ENCODE peak calls at places on chromosome 20, in six cellular contexts. S, D, B, M, Z and L are unnamed samples.
A peak's percentile ranks its signal among the peaks of the same experiment; 100 is the strongest.

GRCh38 chr20:47126709-47127108 is 229.8 kb downstream of the ZMYND8 start:
- DNase-seq in S (no peak), D (peak; percentile 69), B (no peak), M (no peak), Z (no peak), L (no peak)

GRCh38 chr20:63025534-63026331 is 19.0 kb upstream of the BHLHE23 start:
- DNase-seq in S (no peak), D (peak; percentile 7), B (peak; percentile 78), M (no peak), Z (peak; percentile 75), L (peak; percentile 79)

GRCh38 chr20:1281279-1282057 is 15.4 kb downstream of the SNPH start:
- DNase-seq in S (no peak), D (no peak), B (no peak), M (no peak), Z (no peak), L (no peak)

GRCh38 chr20:38418509-38419204 is 16.5 kb downstream of the SNHG17 start:
- DNase-seq in S (no peak), D (peak; percentile 40), B (no peak), M (no peak), Z (no peak), L (no peak)

GRCh38 chr20:61066541-61066940 is 185.5 kb upstream of the CDH4 start:
- DNase-seq in S (no peak), D (no peak), B (peak; percentile 9), M (no peak), Z (no peak), L (no peak)

GRCh38 chr20:63973636-63974401 is 4.1 kb upstream of the ZNF512B start:
- DNase-seq in S (peak; percentile 62), D (peak; percentile 79), B (peak; percentile 98), M (peak; percentile 94), Z (peak; percentile 95), L (peak; percentile 77)

GRCh38 chr20:25076731-25077609 is 5.0 kb downstream of the VSX1 start:
- DNase-seq in S (peak; percentile 73), D (peak; percentile 1), B (no peak), M (peak; percentile 27), Z (no peak), L (no peak)

GRCh38 chr20:62117658-62118057 is 4.6 kb upstream of the LSM14B start:
- DNase-seq in S (no peak), D (no peak), B (peak; percentile 76), M (peak; percentile 34), Z (no peak), L (no peak)

GRCh38 chr20:38315290-38315966 is 11.5 kb downstream of the BPI start:
- DNase-seq in S (no peak), D (peak; percentile 41), B (no peak), M (peak; percentile 16), Z (no peak), L (peak; percentile 9)

GRCh38 chr20:50391444-50392137 is 118.6 kb upstream of the PTPN1 start:
- DNase-seq in S (no peak), D (no peak), B (no peak), M (no peak), Z (no peak), L (no peak)

GRCh38 chr20:10637062-10637559 is 36.7 kb downstream of the JAG1 start:
- DNase-seq in S (no peak), D (peak; percentile 77), B (peak; percentile 51), M (no peak), Z (no peak), L (no peak)

GRCh38 chr20:54714817-54715216 is 239.4 kb downstream of the DOK5 start:
- DNase-seq in S (no peak), D (no peak), B (no peak), M (no peak), Z (no peak), L (no peak)

GRCh38 chr20:21109144-21109543 is 3.0 kb upstream of the LINC00237 start:
- DNase-seq in S (no peak), D (peak; percentile 7), B (no peak), M (no peak), Z (no peak), L (no peak)

GRCh38 chr20:45910670-45911485 is 1.1 kb downstream of the PLTP start:
- DNase-seq in S (peak; percentile 96), D (peak; percentile 100), B (peak; percentile 99), M (peak; percentile 100), Z (peak; percentile 94), L (peak; percentile 100)

GRCh38 chr20:17849901-17850673 is 118.5 kb downstream of the SNX5 start:
- DNase-seq in S (peak; percentile 90), D (peak; percentile 99), B (no peak), M (no peak), Z (peak; percentile 63), L (no peak)

GRCh38 chr20:59022754-59023153 is 3.5 kb downstream of the TUBB1 start:
- DNase-seq in S (no peak), D (no peak), B (peak; percentile 59), M (no peak), Z (no peak), L (no peak)

GRCh38 chr20:699342-699741 is 23.7 kb upstream of the SCRT2 start:
- DNase-seq in S (no peak), D (no peak), B (no peak), M (no peak), Z (no peak), L (no peak)

GRCh38 chr20:79565-79964 is 7.9 kb upstream of the DEFB125 start:
- DNase-seq in S (no peak), D (no peak), B (no peak), M (no peak), Z (no peak), L (no peak)

GRCh38 chr20:61974357-61974665 is 91.4 kb downstream of the TAF4 start:
- DNase-seq in S (no peak), D (no peak), B (no peak), M (no peak), Z (no peak), L (no peak)

GRCh38 chr20:40414843-40415615 is 274.0 kb downstream of the MAFB start:
- DNase-seq in S (no peak), D (no peak), B (no peak), M (no peak), Z (no peak), L (no peak)

GRCh38 chr20:63224272-63225081 is 8.5 kb upstream of the YTHDF1 start:
- DNase-seq in S (no peak), D (peak; percentile 44), B (peak; percentile 85), M (peak; percentile 58), Z (peak; percentile 78), L (no peak)

GRCh38 chr20:53216478-53216855 is 244.3 kb downstream of the TSHZ2 start:
- DNase-seq in S (no peak), D (no peak), B (no peak), M (no peak), Z (no peak), L (no peak)

GRCh38 chr20:32984196-32984595 is 20.0 kb downstream of the SUN5 start:
- DNase-seq in S (no peak), D (no peak), B (no peak), M (no peak), Z (no peak), L (peak; percentile 21)

GRCh38 chr20:4944518-4944917 is 56.8 kb downstream of the SLC23A2 start:
- DNase-seq in S (no peak), D (peak; percentile 35), B (no peak), M (no peak), Z (no peak), L (peak; percentile 61)

GRCh38 chr20:9672027-9672426 is 157.6 kb downstream of the LAMP5 start:
- DNase-seq in S (no peak), D (no peak), B (no peak), M (no peak), Z (no peak), L (no peak)

DNA sequence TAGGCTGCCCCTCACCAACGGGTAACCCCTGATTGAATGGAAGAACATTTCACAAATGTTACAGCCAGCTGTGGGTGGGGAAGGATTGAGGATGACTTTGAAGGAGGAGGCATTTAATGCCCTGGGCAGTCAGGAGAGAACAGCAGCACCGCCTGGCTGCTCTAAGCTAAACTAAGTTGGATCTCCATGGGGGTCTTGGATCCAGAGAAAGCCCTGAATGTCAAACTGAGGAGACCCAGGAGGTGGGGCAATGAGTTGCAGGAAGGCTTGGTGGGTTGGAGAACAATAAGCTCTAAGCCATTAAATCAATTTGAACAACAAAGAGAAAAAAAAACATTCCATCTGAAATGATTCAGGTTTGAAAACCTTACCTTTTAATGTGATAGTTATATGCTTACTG is 35.4 kb downstream of the TMX4 start:
- DNase-seq in S (no peak), D (no peak), B (no peak), M (peak; percentile 81), Z (no peak), L (no peak)
- TF ChIP-seq CTCF in S (no peak), D (no peak), B (no peak), M (no peak), Z (no peak), L (no peak)

DNA sequence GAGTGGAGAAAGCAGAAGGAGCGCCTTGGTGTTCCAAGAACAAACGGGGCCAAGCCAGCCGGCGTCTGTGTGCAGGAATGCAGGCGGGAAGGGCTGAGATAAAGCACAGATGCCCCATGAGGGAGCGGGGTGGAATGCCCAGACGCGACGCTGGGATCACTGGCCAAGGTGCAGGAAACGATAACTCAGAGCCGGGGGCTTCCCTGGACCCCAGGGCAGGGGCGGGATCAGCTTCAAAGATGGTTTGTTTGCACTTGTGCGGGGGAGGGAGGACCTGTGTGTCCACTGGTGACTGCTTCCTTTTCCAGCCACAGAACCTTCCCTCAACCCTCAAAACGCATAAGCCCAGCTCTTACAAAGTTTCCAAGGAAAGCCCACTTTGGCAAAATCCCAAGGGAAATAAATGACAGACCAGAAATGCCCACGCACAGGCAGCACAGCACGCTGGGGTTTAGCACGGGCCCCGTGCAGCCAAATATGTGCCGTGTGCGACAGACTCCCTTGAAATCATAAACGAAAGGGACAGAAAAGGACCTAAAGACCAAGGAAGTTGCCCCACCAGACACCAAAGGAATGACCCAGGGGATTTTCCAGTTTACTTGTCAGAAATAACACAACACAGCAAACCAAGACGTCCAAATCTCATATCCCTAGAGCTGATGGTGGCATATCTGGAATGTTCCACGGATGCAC is 113.9 kb downstream of the NFATC2 start:
- DNase-seq in S (no peak), D (peak; percentile 44), B (peak; percentile 71), M (peak; percentile 61), Z (peak; percentile 74), L (no peak)
- H3K4me3 ChIP-seq in S (no peak overlapping the region), D (no peak overlapping the region), B (no peak overlapping the region), M (no peak overlapping the region), Z (no peak overlapping the region), L (no peak overlapping the region)

DNA sequence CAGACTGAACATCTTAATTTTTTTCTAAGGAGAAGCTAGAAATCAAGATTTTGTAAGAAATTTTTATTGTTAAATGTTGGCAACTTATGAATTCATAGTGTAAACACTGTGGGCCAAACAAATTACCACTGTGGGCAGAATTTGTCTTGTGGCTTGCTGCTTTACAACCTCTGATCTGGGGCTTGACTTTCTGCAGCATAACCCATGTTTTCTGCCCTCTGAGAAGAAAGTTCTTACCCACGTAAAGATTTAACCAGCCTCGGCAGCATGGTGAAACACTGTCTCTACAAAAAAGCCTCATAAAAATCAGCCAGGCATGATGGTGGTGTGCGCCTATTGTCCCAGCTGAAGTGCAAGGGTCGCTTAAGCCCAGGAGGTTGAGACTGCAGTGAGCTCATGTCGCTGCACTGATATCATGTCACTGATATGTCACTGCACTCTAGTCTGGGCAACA is 12.9 kb downstream of the ITCH start:
- DNase-seq in S (no peak), D (no peak), B (no peak), M (no peak), Z (no peak), L (no peak)
- H3K27ac ChIP-seq in S (no peak overlapping the region), D (no peak overlapping the region), B (no peak overlapping the region), M (no peak overlapping the region), Z (no peak overlapping the region), L (no peak overlapping the region)

DNA sequence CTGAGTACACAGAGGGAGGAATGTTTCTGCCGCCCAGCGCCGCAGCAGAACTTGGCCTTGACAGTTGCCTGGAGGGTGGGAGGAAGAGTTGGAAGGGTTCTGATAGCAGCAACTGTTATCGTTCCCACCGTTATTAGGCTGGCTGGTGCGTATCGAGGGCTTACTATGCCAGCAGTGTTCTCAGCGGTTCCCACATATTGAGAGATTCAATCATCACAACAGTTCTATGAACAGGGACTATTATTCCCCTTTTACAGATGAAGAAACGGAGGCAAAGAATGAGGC is 380.1 kb upstream of the SULF2 start:
- DNase-seq in S (no peak), D (no peak), B (no peak), M (no peak), Z (no peak), L (no peak)
- TF ChIP-seq CTCF in S (no peak), D (no peak), B (no peak), M (no peak), Z (no peak), L (no peak)